ENCODE peak calls at places on chromosome 22, in eight cellular contexts. L is CD8-positive, alpha-beta memory T cell; F is NCI-H524 treated with DMSO at 0.1 percent for 48 hours; P is T-helper 2 cell; G is activated T-cell treated with anti-CD3 and anti-CD28 coated beads, Interleukin-2, amount 50 U/mL, for 4 hours; V is ecto neural progenitor cell; Y is iris pigment epithelial cell; C is posterior cingulate gyrus. R is an unnamed sample.

GRCh38 chr22:23884133-23884532 is 10.1 kb upstream of the MIF start:
- DNase-seq in G (no peak), F (no peak), V (no peak), L (no peak), Y (no peak), P (no peak), C (no peak), R (no peak)

GRCh38 chr22:10781571-10782403 is 4746.2 kb upstream of the OR11H1 start:
- DNase-seq in G (no peak), V (no peak), C (no peak), Y (no peak), F (no peak), L (no peak), P (no peak), R (no peak)

GRCh38 chr22:49798486-49799151 is 29.1 kb downstream of the BRD1 start:
- DNase-seq in P (no peak), F (no peak), Y (no peak), V (no peak), L (no peak), C (no peak), G (no peak), R (no peak)

GRCh38 chr22:50696799-50697561 is 24.4 kb downstream of the SHANK3 start:
- DNase-seq in V (peak; percentile 74), G (no peak), L (no peak), P (no peak), C (no peak), F (no peak), Y (peak; percentile 15), R (no peak)

GRCh38 chr22:46538816-46539163 is 1.4 kb upstream of the CELSR1 start:
- DNase-seq in Y (peak; percentile 36), V (peak; percentile 49), P (no peak), F (no peak), G (no peak), C (no peak), L (no peak), R (peak; percentile 6)

GRCh38 chr22:43625242-43625641 is 186.9 kb downstream of the EFCAB6 start:
- DNase-seq in Y (no peak), F (no peak), G (no peak), L (no peak), P (no peak), V (no peak), C (no peak), R (no peak)

GRCh38 chr22:20142711-20143621 is 7.9 kb downstream of the CCDC188 start:
- DNase-seq in C (no peak), L (no peak), V (no peak), F (no peak), G (no peak), P (no peak), Y (no peak), R (no peak)

GRCh38 chr22:19878461-19879247 is 24.0 kb upstream of the GNB1L start:
- DNase-seq in P (no peak), G (no peak), Y (peak; percentile 28), V (peak; percentile 48), F (no peak), L (no peak), C (no peak), R (no peak)

GRCh38 chr22:23105304-23105703 is 35.0 kb downstream of the GNAZ start:
- DNase-seq in L (no peak), C (no peak), Y (no peak), P (no peak), G (no peak), F (no peak), V (no peak), R (no peak)

GRCh38 chr22:44049369-44050231 is 25.5 kb downstream of the PARVB start:
- DNase-seq in Y (no peak), P (no peak), L (no peak), V (no peak), F (no peak), C (no peak), G (no peak), R (no peak)

GRCh38 chr22:48758021-48758561 is 1069.6 kb downstream of the BRD1 start:
- DNase-seq in V (peak; percentile 30), C (no peak), F (no peak), G (no peak), Y (no peak), L (no peak), P (no peak), R (no peak)

GRCh38 chr22:40410272-40410671 is 39.9 kb downstream of the SGSM3 start:
- DNase-seq in V (no peak), P (no peak), F (no peak), L (no peak), G (no peak), Y (no peak), C (no peak), R (no peak)

GRCh38 chr22:37804886-37805857 is 2.6 kb upstream of the GCAT start:
- DNase-seq in C (peak; percentile 92), L (peak; percentile 45), F (no peak), G (peak; percentile 58), V (peak; percentile 93), Y (peak; percentile 77), P (peak; percentile 84), R (peak; percentile 68)

GRCh38 chr22:46025225-46025972 is 48.4 kb upstream of the WNT7B start:
- DNase-seq in V (no peak), C (no peak), P (no peak), L (no peak), F (no peak), Y (no peak), G (no peak), R (no peak)

R was measured in amniotic epithelial cell.